ENCODE peak calls at places on chromosomes 3 and 15, in five cellular contexts. N is Daoy; K is ELR; F is stimulated activated naive CD4-positive, alpha-beta T cell; O is A172. Y is an unnamed sample.

GRCh38 chr3:106247902-106248684 is 379.3 kb upstream of the CBLB start:
- DNase-seq in N (no peak), O (no peak), F (no peak), K (no peak), Y (no peak)

GRCh38 chr15:58564967-58565366 is 133.2 kb downstream of the LIPC start:
- DNase-seq in K (no peak), F (no peak), O (no peak), N (no peak), Y (no peak)

GRCh38 chr15:37107071-37107753 is 6.9 kb upstream of the MEIS2 start:
- DNase-seq in O (no peak), N (no peak), F (no peak), K (no peak), Y (no peak)

GRCh38 chr3:184582583-184582982 is 21.0 kb downstream of the EPHB3 start:
- DNase-seq in O (no peak), N (no peak), K (no peak), F (no peak), Y (peak; percentile 86)

GRCh38 chr3:53880396-53881345 is 1.3 kb downstream of the ACTR8 start:
- DNase-seq in O (no peak), F (no peak), N (peak; percentile 2), K (peak; percentile 26), Y (peak; percentile 68)

GRCh38 chr15:71485094-71485693 is 325.2 kb upstream of the NR2E3 start:
- DNase-seq in N (no peak), F (no peak), O (no peak), K (peak; percentile 28), Y (no peak)

GRCh38 chr15:39376371-39376909 is 204.4 kb upstream of the THBS1 start:
- DNase-seq in F (no peak), O (no peak), K (no peak), N (no peak), Y (no peak)

GRCh38 chr3:114848643-114849350 is 298.3 kb downstream of the ZBTB20 start:
- DNase-seq in K (no peak), F (no peak), N (no peak), O (no peak), Y (no peak)

GRCh38 chr15:87089551-87089950 is 1009.9 kb downstream of the AGBL1 start:
- DNase-seq in K (no peak), N (no peak), F (no peak), O (no peak), Y (no peak)

GRCh38 chr3:150286390-150287147 is 121.5 kb upstream of the TSC22D2 start:
- DNase-seq in O (peak; percentile 76), K (peak; percentile 73), N (peak; percentile 54), F (no peak), Y (peak; percentile 60)

GRCh38 chr15:85588657-85589056 is 206.1 kb downstream of the KLHL25 start:
- DNase-seq in K (peak; percentile 34), O (no peak), N (no peak), F (no peak), Y (no peak)

GRCh38 chr3:123194552-123194951 is 7.2 kb upstream of the SEC22A start:
- DNase-seq in N (peak; percentile 17), F (no peak), O (no peak), K (peak; percentile 7), Y (peak; percentile 84)

GRCh38 chr15:62742409-62743171 is 300.0 kb upstream of the TPM1 start:
- DNase-seq in N (peak; percentile 76), F (no peak), O (peak; percentile 85), K (peak; percentile 92), Y (peak; percentile 66)

GRCh38 chr3:52633786-52634185 is 51.9 kb downstream of the PBRM1 start:
- DNase-seq in K (peak; percentile 64), F (no peak), O (peak; percentile 8), N (no peak), Y (no peak)

GRCh38 chr3:62101488-62101887 is 271.9 kb downstream of the FEZF2 start:
- DNase-seq in K (no peak), F (no peak), O (no peak), N (no peak), Y (no peak)

GRCh38 chr3:48247401-48247807 is 6.5 kb downstream of the ZNF589 start:
- DNase-seq in F (no peak), O (peak; percentile 51), N (peak; percentile 19), K (peak; percentile 63), Y (no peak)

GRCh38 chr3:9779721-9780450 is 10.1 kb upstream of the CAMK1 start:
- DNase-seq in O (no peak), F (no peak), N (no peak), K (no peak), Y (no peak)

GRCh38 chr3:152176998-152177397 is 91.7 kb upstream of the MBNL1 start:
- DNase-seq in O (no peak), F (no peak), N (no peak), K (no peak), Y (no peak)

GRCh38 chr3:127137757-127138536 is 55.0 kb upstream of the PRR23E start:
- DNase-seq in N (no peak), F (no peak), O (no peak), K (no peak), Y (peak; percentile 41)

GRCh38 chr3:50010959-50011358 is 71.0 kb downstream of the RBM6 start:
- DNase-seq in K (peak; percentile 77), O (peak; percentile 26), N (peak; percentile 51), F (no peak), Y (no peak)

GRCh38 chr3:188595890-188596376 is 442.0 kb downstream of the LPP start:
- DNase-seq in K (peak; percentile 80), F (no peak), N (no peak), O (no peak), Y (no peak)

GRCh38 chr3:194139085-194139976 is 3.4 kb downstream of the HES1 start:
- DNase-seq in O (peak; percentile 37), F (no peak), N (peak; percentile 88), K (peak; percentile 55), Y (peak; percentile 91)

GRCh38 chr3:157134620-157135191 is 25.2 kb downstream of the CCNL1 start:
- DNase-seq in K (no peak), F (no peak), N (no peak), O (no peak), Y (no peak)

GRCh38 chr3:162507397-162507796 is 1010.8 kb downstream of the OTOL1 start:
- DNase-seq in N (no peak), O (no peak), F (no peak), K (peak; percentile 55), Y (no peak)

GRCh38 chr3:14374444-14374883 is 27.9 kb upstream of the SLC6A6 start:
- DNase-seq in O (peak; percentile 25), F (no peak), K (no peak), N (no peak), Y (peak; percentile 91)

GRCh38 chr3:125033135-125033534 is 22.7 kb downstream of the HEG1 start:
- DNase-seq in O (no peak), K (no peak), N (no peak), F (no peak), Y (peak; percentile 34)

GRCh38 chr3:187615630-187616029 is 54.6 kb downstream of the SST start:
- DNase-seq in K (no peak), F (no peak), N (no peak), O (no peak), Y (no peak)

GRCh38 chr3:128001576-128001975 is 50.7 kb upstream of the SEC61A1 start:
- DNase-seq in F (no peak), O (no peak), N (no peak), K (no peak), Y (no peak)

GRCh38 chr3:29605845-29606244 is 325.0 kb downstream of the RBMS3 start:
- DNase-seq in O (peak; percentile 31), N (no peak), F (no peak), K (peak; percentile 33), Y (no peak)

GRCh38 chr15:95176794-95177577 is 945.6 kb downstream of the MCTP2 start:
- DNase-seq in K (no peak), N (no peak), F (no peak), O (no peak), Y (no peak)

GRCh38 chr15:68187559-68187958 is 17.6 kb downstream of the CALML4 start:
- DNase-seq in N (peak; percentile 24), O (peak; percentile 35), F (no peak), K (no peak), Y (no peak)

GRCh38 chr3:127889461-127889863 is 25.6 kb upstream of the KBTBD12 start:
- DNase-seq in F (no peak), O (peak; percentile 30), K (peak; percentile 59), N (no peak), Y (no peak)

GRCh38 chr15:75307778-75308390 is 25.2 kb downstream of the GOLGA6D start:
- DNase-seq in F (no peak), K (peak; percentile 55), N (peak; percentile 73), O (peak; percentile 33), Y (peak; percentile 85)

GRCh38 chr3:51710631-51711351 is 3.9 kb downstream of the GRM2 start:
- DNase-seq in F (no peak), O (no peak), K (peak; percentile 13), N (peak; percentile 13), Y (peak; percentile 69)

GRCh38 chr3:172102123-172102882 is 62.9 kb downstream of the FNDC3B start:
- DNase-seq in N (no peak), K (no peak), F (peak; percentile 3), O (no peak), Y (no peak)

GRCh38 chr15:39623550-39623931 is 42.7 kb downstream of the THBS1 start:
- DNase-seq in O (no peak), F (no peak), N (no peak), K (no peak), Y (no peak)

GRCh38 chr3:177724020-177724638 is 526.8 kb upstream of the TBL1XR1 start:
- DNase-seq in F (no peak), O (no peak), N (no peak), K (no peak), Y (no peak)

Y was measured in islet precursor cell.